ENCODE peak calls at places on chromosomes 16 and 17, in nine cellular contexts. Z is spleen, G is stomach, Y is transverse colon, X is endothelial cell of umbilical vein, P is HCT116, I is prostate gland, H is GM12892, Q is suprapubic skin. U is an unnamed sample.

GRCh38 chr17:3531266-3532101 is 26.1 kb downstream of the TRPV3 start:
- DNase-seq in Z (peak; percentile 56), G (no peak), Y (no peak), X (no peak), P (no peak), I (no peak), H (no peak), Q (no peak), U (no peak)

GRCh38 chr17:79785017-79785899 is 7.3 kb downstream of the CBX2 start:
- DNase-seq in Z (no peak), G (no peak), Y (no peak), X (no peak), P (no peak), I (no peak), H (no peak), Q (no peak), U (no peak)

GRCh38 chr17:59266748-59267147 is 46.4 kb downstream of the GDPD1 start:
- DNase-seq in Z (no peak), G (no peak), Y (no peak), X (no peak), P (no peak), I (no peak), H (no peak), Q (no peak), U (no peak)

GRCh38 chr17:47200325-47200663 is 8.9 kb upstream of the MYL4 start:
- DNase-seq in Z (no peak), G (no peak), Y (no peak), X (no peak), P (no peak), I (no peak), H (no peak), Q (no peak), U (no peak)

GRCh38 chr17:35423761-35424160 is 8.5 kb downstream of the SLFN12 start:
- DNase-seq in Z (no peak), G (no peak), Y (no peak), X (no peak), P (no peak), I (no peak), H (no peak), Q (no peak), U (no peak)

GRCh38 chr17:80888276-80889160 is 103.1 kb upstream of the CHMP6 start:
- DNase-seq in Z (peak; percentile 58), G (no peak), Y (no peak), X (no peak), P (no peak), I (no peak), H (no peak), Q (no peak), U (no peak)

GRCh38 chr17:20085283-20085875 is 76.2 kb downstream of the SPECC1 start:
- DNase-seq in Z (no peak), G (no peak), Y (no peak), X (no peak), P (no peak), I (no peak), H (no peak), Q (no peak), U (no peak)

GRCh38 chr17:74369221-74369620 is 1.9 kb downstream of the GPR142 start:
- DNase-seq in Z (peak; percentile 87), G (peak; percentile 44), Y (peak; percentile 51), X (no peak), P (no peak), I (no peak), H (no peak), Q (no peak), U (no peak)

GRCh38 chr16:47309581-47310312 is 151.1 kb downstream of the ITFG1 start:
- DNase-seq in Z (no peak), G (no peak), Y (no peak), X (peak; percentile 34), P (no peak), I (no peak), H (no peak), Q (no peak), U (no peak)

GRCh38 chr16:2082171-2082982 is 34.6 kb downstream of the TSC2 start:
- DNase-seq in Z (no peak), G (peak; percentile 90), Y (peak; percentile 50), X (no peak), P (no peak), I (peak; percentile 86), H (no peak), Q (no peak), U (peak; percentile 88)
- TF ChIP-seq POLR2A in Z (no peak), G (peak; percentile 42), Y (no peak), X (no peak), P (no peak), I (peak; percentile 92), H (no peak), Q (no peak), U (no peak)

DNA sequence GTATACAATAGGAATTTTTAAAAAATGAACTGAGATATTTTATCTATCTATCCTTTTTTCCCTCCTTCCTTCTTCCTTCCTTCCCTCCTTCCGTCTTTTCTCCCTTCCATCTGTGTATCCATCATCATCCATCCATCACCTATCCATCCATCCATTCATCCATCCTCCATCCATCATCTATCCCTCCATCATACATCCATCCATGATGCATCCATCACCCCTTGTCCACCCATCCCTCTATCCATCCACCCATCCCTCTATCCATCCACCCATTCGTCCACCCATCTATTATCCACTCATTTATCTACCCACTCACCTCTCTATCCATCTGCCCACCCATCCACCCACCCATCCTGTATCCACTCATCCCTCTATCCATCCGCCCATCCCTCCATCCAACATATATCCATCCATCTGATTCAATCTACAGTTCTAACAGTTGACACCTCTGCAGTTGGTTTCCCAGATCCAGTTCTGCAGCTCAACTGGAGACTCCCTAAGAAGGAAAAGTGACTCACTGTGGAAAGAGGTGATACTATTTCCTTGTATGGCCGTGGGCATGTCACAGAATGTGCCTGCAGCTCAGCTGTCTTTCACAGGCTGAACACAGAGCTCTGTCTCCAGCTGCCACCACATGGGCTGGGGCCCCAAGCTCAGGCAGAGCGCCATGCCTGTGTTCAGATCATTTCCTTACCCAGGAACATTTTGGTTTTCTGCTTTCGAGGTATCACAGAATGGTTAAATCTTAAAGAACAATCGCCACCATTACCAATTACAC is 130.8 kb downstream of the XYLT1 start:
- DNase-seq in Z (no peak), G (peak; percentile 41), Y (peak; percentile 31), X (no peak), P (no peak), I (no peak), H (no peak), Q (no peak), U (peak; percentile 48)
- TF ChIP-seq POLR2AphosphoS5 in Z (no peak), G (peak; percentile 59), Y (peak; percentile 9), X (no peak), P (no peak), I (peak; percentile 55), H (no peak), Q (no peak), U (no peak)

GRCh38 chr17:49741692-49742076 is 22.2 kb downstream of the FAM117A start:
- DNase-seq in Z (no peak), G (no peak), Y (no peak), X (no peak), P (no peak), I (no peak), H (no peak), Q (no peak), U (no peak)

GRCh38 chr17:49739662-49740271 is 24.2 kb downstream of the FAM117A start:
- DNase-seq in Z (peak; percentile 98), G (peak; percentile 84), Y (peak; percentile 88), X (peak; percentile 16), P (no peak), I (peak; percentile 31), H (peak; percentile 46), Q (peak; percentile 88), U (peak; percentile 77)

GRCh38 chr17:49742256-49742655 is 21.7 kb downstream of the FAM117A start:
- DNase-seq in Z (no peak), G (no peak), Y (no peak), X (no peak), P (no peak), I (no peak), H (no peak), Q (no peak), U (no peak)

GRCh38 chr17:49738456-49739163 is 25.3 kb downstream of the FAM117A start:
- DNase-seq in Z (peak; percentile 79), G (no peak), Y (no peak), X (no peak), P (no peak), I (no peak), H (no peak), Q (no peak), U (no peak)

GRCh38 chr17:49741009-49741691 is 22.8 kb downstream of the FAM117A start:
- DNase-seq in Z (no peak), G (no peak), Y (no peak), X (no peak), P (no peak), I (no peak), H (no peak), Q (no peak), U (no peak)
- TF ChIP-seq POLR2A in Z (no peak), G (no peak), Y (no peak), X (no peak), P (no peak), I (no peak), H (peak; percentile 49), Q (no peak), U (no peak)

GRCh38 chr17:82495844-82496528 is 23.5 kb upstream of the FOXK2 start:
- DNase-seq in Z (no peak), G (no peak), Y (peak; percentile 50), X (no peak), P (peak; percentile 46), I (no peak), H (no peak), Q (no peak), U (no peak)

GRCh38 chr17:82492647-82493516 is 26.6 kb upstream of the FOXK2 start:
- DNase-seq in Z (no peak), G (no peak), Y (no peak), X (no peak), P (no peak), I (no peak), H (no peak), Q (no peak), U (no peak)

GRCh38 chr17:82493517-82493840 is 26.1 kb upstream of the FOXK2 start:
- DNase-seq in Z (no peak), G (no peak), Y (no peak), X (no peak), P (no peak), I (no peak), H (no peak), Q (no peak), U (no peak)

GRCh38 chr17:82496529-82497434 is 22.8 kb upstream of the FOXK2 start:
- DNase-seq in Z (peak; percentile 100), G (peak; percentile 97), Y (peak; percentile 97), X (peak; percentile 93), P (peak; percentile 72), I (peak; percentile 96), H (peak; percentile 85), Q (peak; percentile 99), U (peak; percentile 95)

DNA sequence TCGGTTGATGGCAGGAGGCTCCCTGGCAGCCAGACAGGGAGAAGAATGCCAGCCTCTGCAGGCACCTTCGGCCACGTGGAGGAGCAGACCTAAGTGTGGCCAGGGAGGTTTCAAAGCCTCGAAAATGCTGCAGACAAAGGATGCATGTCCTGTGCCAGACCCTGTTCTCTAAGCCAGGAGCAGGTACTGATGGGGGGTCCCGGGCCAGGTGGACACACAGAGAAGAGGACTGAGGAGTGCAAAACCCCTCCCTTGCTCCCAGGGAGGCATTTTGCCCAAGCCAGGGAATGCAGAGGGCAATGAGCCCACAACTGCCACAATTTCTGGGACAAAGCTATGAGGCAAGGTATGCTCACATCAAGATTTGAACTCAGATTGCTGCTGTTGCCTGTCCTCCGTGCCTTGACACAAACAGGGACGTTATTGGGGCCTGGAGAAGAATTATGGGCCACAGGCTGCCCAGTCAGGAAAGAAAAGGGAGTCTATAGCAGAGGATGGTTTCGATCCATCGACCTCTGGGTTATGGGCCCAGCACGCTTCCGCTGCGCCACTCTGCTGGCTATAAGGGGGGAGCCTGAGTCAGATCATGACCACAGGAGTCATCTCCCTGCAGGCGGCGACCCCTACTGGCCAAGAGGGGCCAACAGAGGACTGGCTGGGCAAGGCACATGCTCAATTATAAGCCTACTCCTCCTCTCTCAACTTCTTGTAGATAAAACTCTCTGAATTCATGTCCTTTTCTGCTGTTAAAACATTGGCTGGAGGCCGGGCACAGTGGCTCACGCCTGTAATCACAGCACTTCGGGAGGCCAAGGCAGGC is 25.1 kb upstream of the FOXK2 start:
- DNase-seq in Z (peak; percentile 96), G (peak; percentile 88), Y (peak; percentile 90), X (peak; percentile 92), P (peak; percentile 97), I (peak; percentile 80), H (peak; percentile 81), Q (peak; percentile 92), U (peak; percentile 81)
- TF ChIP-seq POLR2AphosphoS5 in Z (peak; percentile 76), G (no peak), Y (no peak), X (peak; percentile 58), P (peak; percentile 53), I (peak; percentile 82), H (no peak), Q (peak; percentile 85), U (peak; percentile 72)

U was measured in breast epithelium.